ENCODE peak calls at places on chromosomes 3 and 15, in eight cellular contexts. U is neural progenitor cell; W is body of pancreas; V is CD4-positive, alpha-beta T cell; L is heart left ventricle; Y is astrocyte; A is H4; X is SHP77. P is an unnamed sample.

GRCh38 chr3:178382388-178383061 is 153.7 kb upstream of the KCNMB2 start:
- DNase-seq in U (no peak), W (no peak), V (no peak), L (no peak), Y (peak; percentile 97), A (no peak), X (no peak), P (peak; percentile 57)

GRCh38 chr3:23653647-23654525 is 151.9 kb upstream of the UBE2E1 start:
- DNase-seq in U (no peak), W (no peak), V (no peak), L (no peak), Y (no peak), A (no peak), X (no peak), P (no peak)

GRCh38 chr15:73797366-73798158 is 44.4 kb upstream of the INSYN1 start:
- DNase-seq in U (no peak), W (peak; percentile 31), V (no peak), L (no peak), Y (no peak), A (no peak), X (no peak), P (no peak)

GRCh38 chr3:162224736-162225135 is 728.1 kb downstream of the OTOL1 start:
- DNase-seq in U (no peak), W (no peak), V (no peak), L (no peak), Y (peak; percentile 40), A (no peak), X (no peak), P (peak; percentile 4)

GRCh38 chr3:194333212-194333980 is 17.7 kb downstream of the CPN2 start:
- DNase-seq in U (peak; percentile 90), W (peak; percentile 84), V (peak; percentile 92), L (peak; percentile 94), Y (peak; percentile 32), A (peak; percentile 81), X (no peak), P (peak; percentile 85)

GRCh38 chr15:28983432-28984311 is 97.9 kb downstream of the APBA2 start:
- DNase-seq in U (no peak), W (no peak), V (no peak), L (no peak), Y (no peak), A (no peak), X (no peak), P (no peak)

GRCh38 chr3:29301332-29302011 is 20.6 kb downstream of the RBMS3 start:
- DNase-seq in U (peak; percentile 35), W (no peak), V (no peak), L (no peak), Y (no peak), A (no peak), X (no peak), P (peak; percentile 49)

GRCh38 chr3:46098319-46098761 is 71.1 kb upstream of the XCR1 start:
- DNase-seq in U (no peak), W (peak; percentile 22), V (no peak), L (no peak), Y (peak; percentile 26), A (peak; percentile 11), X (no peak), P (peak; percentile 86)

GRCh38 chr15:73183071-73183470 is 130.8 kb downstream of the NEO1 start:
- DNase-seq in U (peak; percentile 77), W (no peak), V (no peak), L (no peak), Y (no peak), A (no peak), X (no peak), P (no peak)

GRCh38 chr3:43618142-43618541 is 3.7 kb downstream of the ANO10 start:
- DNase-seq in U (no peak), W (no peak), V (no peak), L (no peak), Y (no peak), A (no peak), X (no peak), P (no peak)

GRCh38 chr3:74491874-74492273 is 122.6 kb downstream of the CNTN3 start:
- DNase-seq in U (no peak), W (no peak), V (no peak), L (no peak), Y (no peak), A (no peak), X (no peak), P (no peak)

GRCh38 chr15:45441686-45442085 is 63.3 kb upstream of the GATM start:
- DNase-seq in U (no peak), W (peak; percentile 47), V (no peak), L (no peak), Y (no peak), A (no peak), X (no peak), P (no peak)

GRCh38 chr3:180457238-180457637 is 144.7 kb upstream of the TTC14 start:
- DNase-seq in U (no peak), W (no peak), V (no peak), L (no peak), Y (no peak), A (no peak), X (no peak), P (no peak)

GRCh38 chr3:194069421-194070219 is 66.3 kb upstream of the HES1 start:
- DNase-seq in U (no peak), W (no peak), V (no peak), L (no peak), Y (peak; percentile 42), A (no peak), X (no peak), P (peak; percentile 79)

GRCh38 chr3:30625541-30626438 is 19.4 kb downstream of the TGFBR2 start:
- DNase-seq in U (no peak), W (no peak), V (no peak), L (no peak), Y (peak; percentile 90), A (peak; percentile 22), X (no peak), P (peak; percentile 83)